ENCODE peak calls at places on chromosomes 11 and 22, in five cellular contexts. Z, D, J, A and M are unnamed samples.

GRCh38 chr11:33515347-33515746 is 185.3 kb downstream of the C11orf91 start:
- DNase-seq in A (no peak), J (no peak), Z (no peak), D (no peak), M (no peak)

GRCh38 chr11:35723493-35724284 is 61.1 kb downstream of the TRIM44 start:
- DNase-seq in J (no peak), A (no peak), Z (no peak), D (no peak), M (no peak)

GRCh38 chr11:59728913-59729312 is 15.3 kb upstream of the OR10V1 start:
- DNase-seq in Z (no peak), A (no peak), J (peak; percentile 82), D (no peak), M (no peak)

GRCh38 chr22:31344369-31345330 is 1.5 kb downstream of the PATZ1 start:
- DNase-seq in J (peak; percentile 88), Z (no peak), D (peak; percentile 64), A (peak; percentile 35), M (no peak)

GRCh38 chr11:59866397-59866796 is at the start of gene TCN1:
- DNase-seq in D (no peak), Z (no peak), A (no peak), J (no peak), M (no peak)

GRCh38 chr11:31940396-31941037 is 129.4 kb upstream of the PAX6 start:
- DNase-seq in A (peak; percentile 62), Z (no peak), J (no peak), D (no peak), M (no peak)

GRCh38 chr11:62573006-62573591 is 592 bp downstream of the EEF1G start:
- DNase-seq in J (no peak), Z (peak; percentile 22), A (no peak), D (no peak), M (no peak)

GRCh38 chr22:46491936-46492335 is 45.5 kb downstream of the CELSR1 start:
- DNase-seq in D (no peak), Z (no peak), J (no peak), A (no peak), M (no peak)

GRCh38 chr22:30875481-30876215 is 92.9 kb downstream of the MORC2 start:
- DNase-seq in D (peak; percentile 0), Z (no peak), J (peak; percentile 54), A (peak; percentile 76), M (no peak)

GRCh38 chr11:64382586-64382985 is 23.6 kb downstream of the RPS6KA4 start:
- DNase-seq in J (no peak), D (no peak), A (no peak), Z (no peak), M (no peak)

GRCh38 chr11:12474871-12475270 is 97.5 kb downstream of the PARVA start:
- DNase-seq in J (no peak), Z (no peak), A (no peak), D (no peak), M (no peak)

GRCh38 chr11:64823568-64824119 is 13.3 kb upstream of the MEN1 start:
- DNase-seq in A (no peak), Z (no peak), J (no peak), D (no peak), M (no peak)

GRCh38 chr11:110182886-110183285 is 89.7 kb downstream of the ZC3H12C start:
- DNase-seq in A (no peak), D (no peak), J (no peak), Z (no peak), M (no peak)

GRCh38 chr22:49422668-49423067 is 405.0 kb downstream of the BRD1 start:
- DNase-seq in A (no peak), Z (no peak), D (no peak), J (no peak), M (no peak)

GRCh38 chr22:43802897-43803495 is 9.1 kb downstream of the EFCAB6 start:
- DNase-seq in Z (no peak), A (no peak), D (no peak), J (no peak), M (no peak)

GRCh38 chr22:39960791-39961746 is 872 bp downstream of the TMA7B start:
- DNase-seq in A (no peak), J (peak; percentile 80), Z (peak; percentile 74), D (no peak), M (no peak)

GRCh38 chr11:18321991-18322711 is at the start of the genes GTF2H1 and HPS5:
- DNase-seq in A (peak; percentile 95), Z (peak; percentile 95), D (peak; percentile 93), J (peak; percentile 98), M (peak; percentile 93)

GRCh38 chr11:73308003-73308962 is at the start of gene ARHGEF17:
- DNase-seq in Z (peak; percentile 70), D (peak; percentile 70), J (peak; percentile 87), A (peak; percentile 78), M (no peak)

GRCh38 chr11:8597182-8597581 is 3.2 kb upstream of the STK33 start:
- DNase-seq in J (no peak), D (no peak), A (no peak), Z (no peak), M (no peak)

GRCh38 chr11:57459112-57460016 is 964 bp upstream of the RTN4RL2 start:
- DNase-seq in J (peak; percentile 86), D (peak; percentile 33), Z (no peak), A (no peak), M (no peak)

GRCh38 chr22:44337658-44338004 is 24.9 kb upstream of the SHISAL1 start:
- DNase-seq in A (no peak), J (no peak), D (no peak), Z (peak; percentile 38), M (peak; percentile 40)

GRCh38 chr11:115321602-115322289 is 182.5 kb downstream of the CADM1 start:
- DNase-seq in D (no peak), A (no peak), Z (no peak), J (no peak), M (no peak)

GRCh38 chr11:67644472-67645418 is 5.2 kb upstream of the TBX10 start:
- DNase-seq in J (no peak), D (peak; percentile 64), Z (peak; percentile 67), A (no peak), M (no peak)

GRCh38 chr11:42996742-42997307 is 315.0 kb upstream of the API5 start:
- DNase-seq in A (peak; percentile 36), J (no peak), D (no peak), Z (no peak), M (no peak)

GRCh38 chr11:122024278-122024677 is 91.7 kb downstream of the BLID start:
- DNase-seq in Z (no peak), D (no peak), J (no peak), A (no peak), M (no peak)

GRCh38 chr22:44359496-44360110 is 46.9 kb upstream of the SHISAL1 start:
- DNase-seq in Z (no peak), J (peak; percentile 53), A (no peak), D (no peak), M (no peak)

GRCh38 chr11:128653828-128654231 is 40.0 kb upstream of the FLI1 start:
- DNase-seq in Z (no peak), A (peak; percentile 46), D (peak; percentile 72), J (peak; percentile 81), M (no peak)

GRCh38 chr11:8691601-8692000 is 9.0 kb downstream of the RPL27A start:
- DNase-seq in D (no peak), A (no peak), Z (no peak), J (no peak), M (no peak)

GRCh38 chr22:28012811-28013460 is 93.9 kb upstream of the PITPNB start:
- DNase-seq in A (peak; percentile 0), D (peak; percentile 29), Z (no peak), J (peak; percentile 40), M (no peak)

GRCh38 chr11:62146476-62147200 is 22.8 kb downstream of the INCENP start:
- DNase-seq in D (no peak), A (no peak), Z (no peak), J (peak; percentile 58), M (no peak)

GRCh38 chr11:3796346-3796745 is 1.0 kb downstream of the NUP98 start:
- DNase-seq in J (no peak), A (no peak), D (no peak), Z (no peak), M (no peak)

GRCh38 chr11:100715163-100715792 is 28.2 kb downstream of the ARHGAP42 start:
- DNase-seq in D (no peak), Z (no peak), A (no peak), J (no peak), M (no peak)

GRCh38 chr11:68127791-68128681 is 6.8 kb upstream of the CHKA start:
- DNase-seq in D (peak; percentile 94), J (peak; percentile 80), A (peak; percentile 46), Z (peak; percentile 96), M (no peak)

GRCh38 chr11:106403751-106404150 is 326.3 kb downstream of the AASDHPPT start:
- DNase-seq in Z (no peak), A (no peak), D (no peak), J (no peak), M (no peak)

GRCh38 chr11:66275396-66275795 is 2.6 kb upstream of the CNIH2 start:
- DNase-seq in Z (no peak), D (no peak), J (no peak), A (no peak), M (no peak)

GRCh38 chr11:2386591-2386990 is 9.5 kb downstream of the CD81 start:
- DNase-seq in Z (no peak), D (peak; percentile 28), J (peak; percentile 82), A (no peak), M (no peak)
- H3K4me1 ChIP-seq in Z (peaks cover 87% of the 10 kb centered on the region), D (peaks cover 11% of the 10 kb centered on the region), J (peaks cover 100% of the 10 kb centered on the region), A (peaks cover 100% of the 10 kb centered on the region), M (peaks cover 69% of the 10 kb centered on the region)

DNA sequence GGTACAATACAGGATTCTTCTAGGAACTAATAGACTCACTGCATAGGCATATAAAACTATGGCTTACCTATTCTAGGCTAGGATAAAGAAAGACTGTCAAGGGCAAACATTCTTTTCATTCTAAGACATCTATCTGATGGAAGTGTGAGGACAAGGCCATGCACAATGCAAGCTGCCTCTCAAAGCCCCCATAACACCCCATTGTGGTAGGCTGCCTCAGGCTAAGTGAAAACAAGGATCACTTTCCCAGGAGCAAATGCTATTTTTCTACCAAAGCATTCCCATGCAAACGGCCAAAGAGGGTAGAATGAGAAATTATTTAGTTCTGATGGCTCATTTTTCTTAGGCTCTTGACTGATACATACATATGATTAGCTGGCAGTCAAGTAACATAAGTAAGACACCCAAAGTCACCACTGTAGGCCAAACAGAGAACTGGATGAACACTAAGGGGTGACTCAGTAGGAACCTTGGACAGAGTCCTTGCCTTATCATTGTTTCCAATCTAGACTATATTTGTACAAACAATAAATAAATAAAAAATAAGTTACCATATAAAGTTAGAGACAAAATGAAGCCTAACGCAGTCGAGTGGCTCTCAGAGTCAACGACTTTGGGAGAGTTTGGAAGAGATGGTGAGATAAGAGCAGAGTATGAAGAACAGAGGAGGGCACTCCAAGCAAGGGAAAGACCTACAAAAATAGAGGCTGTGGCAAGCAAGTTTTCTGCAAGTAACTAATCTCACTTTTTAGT is 303.6 kb downstream of the SBF2 start:
- DNase-seq in J (no peak), Z (no peak), A (no peak), D (no peak), M (no peak)
- TF ChIP-seq CTCF in J (no peak), Z (no peak), A (peak; percentile 37), D (no peak), M (no peak)

GRCh38 chr22:38755911-38756532 is at the start of gene SUN2:
- DNase-seq in A (peak; percentile 95), J (peak; percentile 98), Z (peak; percentile 98), D (peak; percentile 96), M (peak; percentile 83)
- H3K4me1 ChIP-seq in A (peaks cover 46% of the 10 kb centered on the region), J (peaks cover 83% of the 10 kb centered on the region), Z (peaks cover 45% of the 10 kb centered on the region), D (peaks cover 7% of the 10 kb centered on the region), M (peaks cover 17% of the 10 kb centered on the region)

GRCh38 chr11:81444306-81444705 is 1289.4 kb downstream of the FAM181B start:
- DNase-seq in J (no peak), A (no peak), D (no peak), Z (no peak), M (no peak)
- TF ChIP-seq CTCF in J (no peak), A (peak; percentile 30), D (no peak), Z (no peak), M (no peak)